ENCODE peak calls at places on chromosome 21, in five cellular contexts. S is RWPE1, H is choroid plexus epithelial cell, P is AG04450, E is cardiac muscle cell. V is an unnamed sample.
A peak's percentile ranks its signal among the peaks of the same experiment; 100 is the strongest.

GRCh38 chr21:33238565-33239255 is 9.0 kb downstream of the IFNAR2 start:
- DNase-seq in S (no peak), H (no peak), P (no peak), E (no peak), V (no peak)

GRCh38 chr21:26490771-26491170 is 82.3 kb downstream of the CYYR1 start:
- DNase-seq in S (no peak), H (peak; percentile 17), P (no peak), E (no peak), V (no peak)

GRCh38 chr21:22421416-22422190 is 1423.4 kb downstream of the NCAM2 start:
- DNase-seq in S (no peak), H (no peak), P (no peak), E (no peak), V (no peak)

GRCh38 chr21:41378849-41379248 is 17.0 kb downstream of the MX2 start:
- DNase-seq in S (no peak), H (no peak), P (no peak), E (no peak), V (no peak)

GRCh38 chr21:33265664-33266049 is 510 bp upstream of the IL10RB start:
- DNase-seq in S (no peak), H (peak; percentile 33), P (no peak), E (no peak), V (peak; percentile 35)

GRCh38 chr21:16563795-16564194 is 834.0 kb downstream of the USP25 start:
- DNase-seq in S (peak; percentile 28), H (peak; percentile 59), P (no peak), E (peak; percentile 62), V (no peak)

GRCh38 chr21:29186246-29186645 is 55.8 kb downstream of the MAP3K7CL start:
- DNase-seq in S (no peak), H (no peak), P (no peak), E (no peak), V (no peak)

GRCh38 chr21:24896735-24897124 is 710.6 kb downstream of the MRPL39 start:
- DNase-seq in S (no peak), H (no peak), P (no peak), E (no peak), V (no peak)

GRCh38 chr21:34018185-34018584 is 55.2 kb upstream of the MRPS6 start:
- DNase-seq in S (no peak), H (no peak), P (no peak), E (no peak), V (no peak)

GRCh38 chr21:33185852-33186251 is 43.9 kb upstream of the IFNAR2 start:
- DNase-seq in S (no peak), H (no peak), P (no peak), E (no peak), V (no peak)

DNA sequence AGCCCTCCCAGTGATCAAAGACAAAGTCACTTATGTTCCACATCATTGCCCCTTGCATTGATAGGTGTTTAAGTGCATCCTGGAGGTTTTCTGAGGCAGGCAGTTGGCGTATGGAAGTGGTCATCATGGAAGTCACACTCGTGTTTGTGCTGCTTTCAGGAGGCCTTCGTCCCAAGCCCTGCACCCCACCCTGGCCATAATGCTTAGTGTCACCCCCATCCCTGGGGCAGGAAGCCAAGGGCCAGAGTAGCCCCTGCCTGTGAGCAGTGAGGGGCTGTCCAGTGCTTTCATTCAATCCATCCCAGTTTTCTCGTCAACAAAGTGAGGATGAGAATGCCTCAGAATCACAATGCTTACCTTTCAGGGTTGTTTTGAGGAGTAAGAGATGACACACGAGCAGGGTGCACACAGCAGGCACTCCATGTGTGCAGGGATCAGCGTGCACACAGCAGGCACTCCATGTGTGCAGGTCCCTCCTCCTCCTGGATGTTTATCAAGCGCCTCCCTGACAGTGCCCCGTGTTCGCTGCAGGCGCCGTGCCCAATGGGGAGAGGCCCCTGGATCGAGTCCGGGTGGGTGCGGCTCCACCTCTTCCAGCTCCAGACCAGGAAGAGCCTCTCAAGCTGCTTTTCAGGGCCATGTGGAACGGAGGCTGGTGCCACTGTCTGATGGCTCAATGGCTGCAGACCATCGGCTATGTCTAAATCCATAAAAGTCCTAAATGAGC is 35.7 kb downstream of the RRP1 start:
- DNase-seq in S (no peak), H (no peak), P (no peak), E (no peak), V (no peak)
- TF ChIP-seq CTCF in S (no peak), H (no peak), P (no peak), E (no peak), V (no peak)

GRCh38 chr21:36029309-36029708 is 31.0 kb downstream of the SETD4 start:
- DNase-seq in S (no peak), H (no peak), P (no peak), E (no peak), V (no peak)
- TF ChIP-seq CTCF in S (no peak), H (no peak), P (no peak), E (no peak), V (no peak)

GRCh38 chr21:44508426-44508710 is 31.6 kb downstream of the KRTAP10-1 start:
- DNase-seq in S (no peak), H (no peak), P (no peak), E (no peak), V (no peak)

GRCh38 chr21:44510508-44511218 is 29.3 kb downstream of the KRTAP10-1 start:
- DNase-seq in S (peak; percentile 41), H (peak; percentile 39), P (no peak), E (peak; percentile 46), V (peak; percentile 17)

GRCh38 chr21:44510109-44510507 is 29.9 kb downstream of the KRTAP10-1 start:
- DNase-seq in S (no peak), H (no peak), P (no peak), E (no peak), V (no peak)

GRCh38 chr21:44508711-44509445 is 31.1 kb downstream of the KRTAP10-1 start:
- DNase-seq in S (no peak), H (no peak), P (no peak), E (no peak), V (no peak)

GRCh38 chr21:44509539-44509938 is 30.5 kb downstream of the KRTAP10-1 start:
- DNase-seq in S (peak; percentile 44), H (no peak), P (no peak), E (no peak), V (no peak)
- TF ChIP-seq CTCF in S (peak; percentile 44), H (no peak), P (no peak), E (no peak), V (no peak)

GRCh38 chr21:46095106-46095719 is 2.7 kb upstream of the COL6A2 start:
- DNase-seq in S (no peak), H (no peak), P (no peak), E (no peak), V (no peak)
- TF ChIP-seq CTCF in S (no peak), H (no peak), P (no peak), E (no peak), V (peak; percentile 30)

DNA sequence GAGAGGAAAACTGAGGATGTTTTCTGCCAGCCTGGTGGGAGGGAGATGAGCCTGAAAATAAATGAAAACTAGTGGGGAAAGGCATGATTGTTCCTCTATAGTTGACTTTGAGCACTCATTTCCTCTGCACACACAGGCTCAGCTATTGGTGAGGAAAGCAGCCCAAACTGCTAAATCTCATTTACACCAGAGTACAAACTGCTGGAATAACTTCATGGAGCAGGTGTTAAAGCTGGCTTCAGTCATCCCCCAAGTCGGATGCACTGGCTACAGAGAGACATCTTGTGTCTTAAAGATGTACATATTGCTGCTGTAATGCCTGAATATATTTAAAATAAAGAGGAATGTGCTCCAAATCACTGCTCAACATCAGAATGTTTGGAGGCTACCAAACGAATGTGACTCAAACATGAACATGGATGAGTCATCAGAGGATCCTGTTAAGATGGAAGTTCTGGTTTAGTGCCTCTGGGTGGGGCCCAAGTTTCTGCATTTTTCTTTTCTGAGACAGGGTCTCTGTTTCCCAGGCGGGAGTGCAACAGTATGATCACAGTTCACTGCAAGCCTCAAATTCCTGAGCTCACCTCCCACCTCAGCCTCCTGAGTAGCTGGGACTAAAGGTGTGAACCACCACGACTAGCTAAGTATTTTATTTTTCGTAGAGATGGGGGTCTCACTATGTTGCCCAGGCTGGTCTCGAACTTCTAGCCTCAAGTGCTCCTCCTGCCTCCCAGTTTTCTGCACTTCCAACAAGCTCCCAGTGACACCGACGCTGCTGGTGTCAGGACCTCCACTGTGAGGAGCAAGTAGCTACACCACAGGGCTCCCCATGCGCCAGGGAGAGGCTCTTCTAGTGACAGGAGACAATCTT is 79.0 kb upstream of the KRTAP19-8 start:
- DNase-seq in S (peak; percentile 80), H (peak; percentile 82), P (peak; percentile 24), E (peak; percentile 67), V (peak; percentile 86)
- TF ChIP-seq CTCF in S (no peak), H (peak; percentile 26), P (no peak), E (peak; percentile 18), V (peak; percentile 10)

DNA sequence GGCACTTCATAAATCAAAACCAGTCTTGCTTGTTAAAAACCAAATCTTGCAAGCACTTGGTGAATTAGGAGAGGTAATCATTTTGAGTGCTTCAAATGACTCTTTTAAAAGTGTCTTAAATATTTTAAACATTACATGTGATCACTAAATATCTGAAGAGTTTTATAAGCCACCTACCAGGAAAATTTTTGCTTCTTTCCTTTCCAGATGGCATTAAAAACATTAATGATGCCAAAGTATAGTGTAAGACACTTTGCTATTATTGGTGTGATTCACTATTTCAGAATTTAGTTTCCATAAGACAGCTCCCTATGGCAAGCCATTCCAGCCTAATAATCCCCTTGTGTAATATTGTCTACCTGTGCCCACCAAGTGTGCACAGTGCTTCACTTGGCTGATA is 548.8 kb upstream of the ADAMTS5 start:
- DNase-seq in S (no peak), H (no peak), P (no peak), E (no peak), V (no peak)
- TF ChIP-seq CTCF in S (no peak), H (no peak), P (no peak), E (no peak), V (no peak)

GRCh38 chr21:42486120-42486519 is 9.9 kb downstream of the RSPH1 start:
- DNase-seq in S (no peak), H (no peak), P (no peak), E (no peak), V (no peak)
- TF ChIP-seq CTCF in S (no peak), H (no peak), P (no peak), E (no peak), V (no peak)

DNA sequence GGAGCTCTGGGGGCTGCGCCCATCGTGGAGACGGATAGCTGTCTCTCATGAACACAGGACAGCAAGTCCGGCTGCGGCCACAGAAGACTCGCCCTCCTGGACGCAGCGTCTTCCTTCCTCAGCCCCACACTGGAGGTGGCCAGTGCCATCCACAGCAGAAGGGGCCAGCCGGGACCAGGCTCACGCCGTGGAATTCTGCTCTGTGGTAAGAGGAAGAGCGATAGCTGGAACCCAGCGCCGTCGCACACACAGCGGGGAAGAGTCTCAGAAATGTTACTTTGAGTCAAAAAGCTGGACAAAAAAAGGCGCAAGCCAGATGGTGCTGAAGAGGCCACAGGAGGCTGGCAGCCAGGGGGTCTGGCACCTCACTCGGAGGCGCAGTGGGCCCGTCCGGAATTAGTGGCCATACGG is 113.9 kb upstream of the COL6A1 start:
- DNase-seq in S (no peak), H (no peak), P (no peak), E (no peak), V (no peak)
- TF ChIP-seq CTCF in S (no peak), H (no peak), P (no peak), E (no peak), V (no peak)

GRCh38 chr21:21295303-21295702 is 297.1 kb downstream of the NCAM2 start:
- DNase-seq in S (no peak), H (no peak), P (no peak), E (no peak), V (no peak)
- TF ChIP-seq CTCF in S (no peak), H (no peak), P (no peak), E (no peak), V (no peak)

DNA sequence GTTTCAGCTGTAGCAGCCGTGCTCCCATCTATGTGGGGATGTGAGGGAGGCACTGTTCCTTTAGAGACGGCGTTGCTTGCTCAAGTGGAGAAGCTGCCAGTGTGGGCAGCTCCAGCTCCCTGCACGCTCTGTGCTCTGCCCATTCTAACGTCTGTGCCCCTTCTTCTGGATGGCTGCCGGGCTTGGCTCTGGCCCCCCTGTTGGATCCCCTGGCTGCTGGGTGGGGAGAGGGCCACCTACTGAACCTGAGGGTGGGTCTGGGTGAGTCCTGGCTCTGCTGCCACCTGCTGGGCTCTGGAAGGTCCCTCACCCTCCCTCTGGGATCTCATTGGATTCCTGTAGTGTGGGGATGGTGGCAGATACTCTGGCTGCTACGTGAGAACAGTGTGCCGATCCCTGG is 5.0 kb downstream of the PFKL start:
- DNase-seq in S (peak; percentile 48), H (peak; percentile 60), P (no peak), E (peak; percentile 56), V (peak; percentile 38)
- TF ChIP-seq CTCF in S (peak; percentile 61), H (peak; percentile 83), P (peak; percentile 74), E (peak; percentile 76), V (peak; percentile 57)